ENCODE peak calls at places on chromosome 1, in five cellular contexts. I is kidney tubule cell; U is pancreas; D is NCI-H1105; N is activated naive CD8-positive, alpha-beta T cell treated with anti-CD3 and anti-CD28 coated beads, Interleukin-2, amount 10 ng/mL, durations not matched to agents 7 days and 5 days. R is an unnamed sample.

GRCh38 chr1:227891955-227892871 is 55.5 kb downstream of the WNT9A start:
- DNase-seq in I (no peak), U (no peak), D (no peak), N (peak; percentile 26), R (peak; percentile 68)

GRCh38 chr1:18808561-18808960 is 50.9 kb downstream of the TAS1R2 start:
- DNase-seq in I (no peak), U (no peak), D (no peak), N (no peak), R (no peak)

GRCh38 chr1:47225430-47226100 is 6.5 kb downstream of the TAL1 start:
- DNase-seq in I (no peak), U (no peak), D (peak; percentile 28), N (no peak), R (peak; percentile 36)

GRCh38 chr1:95028954-95029353 is 43.8 kb downstream of the ALG14 start:
- DNase-seq in I (no peak), U (no peak), D (no peak), N (no peak), R (no peak)

GRCh38 chr1:78715181-78715661 is 65.6 kb downstream of the IFI44 start:
- DNase-seq in I (peak; percentile 22), U (no peak), D (no peak), N (no peak), R (no peak)

GRCh38 chr1:63327417-63328139 is 5.2 kb downstream of the FOXD3 start:
- DNase-seq in I (peak; percentile 64), U (peak; percentile 60), D (peak; percentile 23), N (peak; percentile 70), R (peak; percentile 96)

GRCh38 chr1:158028956-158029355 is 35.5 kb downstream of the KIRREL1 start:
- DNase-seq in I (peak; percentile 73), U (no peak), D (no peak), N (no peak), R (no peak)

GRCh38 chr1:9400425-9401079 is 107.9 kb downstream of the SPSB1 start:
- DNase-seq in I (peak; percentile 73), U (no peak), D (no peak), N (no peak), R (peak; percentile 35)

GRCh38 chr1:28571911-28572310 is 19.0 kb downstream of the TRNAU1AP start:
- DNase-seq in I (no peak), U (no peak), D (no peak), N (no peak), R (no peak)

GRCh38 chr1:70714149-70714548 is 303.1 kb downstream of the CTH start:
- DNase-seq in I (no peak), U (no peak), D (no peak), N (no peak), R (peak; percentile 33)

GRCh38 chr1:212655668-212656440 is 43.8 kb downstream of the BATF3 start:
- DNase-seq in I (peak; percentile 85), U (no peak), D (no peak), N (no peak), R (no peak)

R was measured in GM23338.